ENCODE peak calls at places on chromosomes 13 and 19, in four cellular contexts. One of them, this sample, is unnamed.

GRCh38 chr19:31511696-31512095 is 162.5 kb upstream of the TSHZ3 start:
- DNase-seq in stimulated activated CD8-positive, alpha-beta memory T cell treated with anti-CD3 and anti-CD28 coated beads, Interleukin-15, amount 100 ng/mL, for 24 hours: no peak
- DNase-seq in lower leg skin: peak
- DNase-seq in LoVo: no peak
- DNase-seq in this sample: no peak

GRCh38 chr13:106277483-106278154 is 257.8 kb downstream of the EFNB2 start:
- DNase-seq in LoVo: no peak
- DNase-seq in lower leg skin: no peak
- DNase-seq in stimulated activated CD8-positive, alpha-beta memory T cell treated with anti-CD3 and anti-CD28 coated beads, Interleukin-15, amount 100 ng/mL, for 24 hours: no peak
- DNase-seq in this sample: no peak

GRCh38 chr13:79973533-79973963 is 367.4 kb downstream of the SPRY2 start:
- DNase-seq in stimulated activated CD8-positive, alpha-beta memory T cell treated with anti-CD3 and anti-CD28 coated beads, Interleukin-15, amount 100 ng/mL, for 24 hours: no peak
- DNase-seq in lower leg skin: no peak
- DNase-seq in LoVo: no peak
- DNase-seq in this sample: no peak

GRCh38 chr13:108959254-108959653 is 329.8 kb downstream of the MYO16 start:
- DNase-seq in stimulated activated CD8-positive, alpha-beta memory T cell treated with anti-CD3 and anti-CD28 coated beads, Interleukin-15, amount 100 ng/mL, for 24 hours: no peak
- DNase-seq in lower leg skin: no peak
- DNase-seq in LoVo: no peak
- DNase-seq in this sample: no peak

GRCh38 chr13:56752630-56753029 is 388.1 kb upstream of the PRR20A start:
- DNase-seq in lower leg skin: no peak
- DNase-seq in stimulated activated CD8-positive, alpha-beta memory T cell treated with anti-CD3 and anti-CD28 coated beads, Interleukin-15, amount 100 ng/mL, for 24 hours: no peak
- DNase-seq in LoVo: no peak
- DNase-seq in this sample: no peak

GRCh38 chr19:36986601-36987000 is 70.5 kb downstream of the ZNF568 start:
- DNase-seq in stimulated activated CD8-positive, alpha-beta memory T cell treated with anti-CD3 and anti-CD28 coated beads, Interleukin-15, amount 100 ng/mL, for 24 hours: no peak
- DNase-seq in LoVo: no peak
- DNase-seq in lower leg skin: no peak
- DNase-seq in this sample: no peak

GRCh38 chr19:18736415-18737336 is 53.2 kb downstream of the CRTC1 start:
- DNase-seq in stimulated activated CD8-positive, alpha-beta memory T cell treated with anti-CD3 and anti-CD28 coated beads, Interleukin-15, amount 100 ng/mL, for 24 hours: no peak
- DNase-seq in LoVo: no peak
- DNase-seq in lower leg skin: no peak
- DNase-seq in this sample: no peak

GRCh38 chr13:39016789-39017188 is 21.1 kb downstream of the PROSER1 start:
- DNase-seq in stimulated activated CD8-positive, alpha-beta memory T cell treated with anti-CD3 and anti-CD28 coated beads, Interleukin-15, amount 100 ng/mL, for 24 hours: no peak
- DNase-seq in LoVo: no peak
- DNase-seq in lower leg skin: no peak
- DNase-seq in this sample: no peak

GRCh38 chr13:60583196-60583908 is 186.3 kb downstream of the TDRD3 start:
- DNase-seq in stimulated activated CD8-positive, alpha-beta memory T cell treated with anti-CD3 and anti-CD28 coated beads, Interleukin-15, amount 100 ng/mL, for 24 hours: no peak
- DNase-seq in lower leg skin: no peak
- DNase-seq in LoVo: no peak
- DNase-seq in this sample: no peak

GRCh38 chr19:8085606-8086464 is 33.3 kb downstream of the CCL25 start:
- DNase-seq in LoVo: peak
- DNase-seq in stimulated activated CD8-positive, alpha-beta memory T cell treated with anti-CD3 and anti-CD28 coated beads, Interleukin-15, amount 100 ng/mL, for 24 hours: no peak
- DNase-seq in lower leg skin: no peak
- DNase-seq in this sample: no peak

GRCh38 chr13:111491659-111492058 is 171.2 kb downstream of the TEX29 start:
- DNase-seq in LoVo: no peak
- DNase-seq in stimulated activated CD8-positive, alpha-beta memory T cell treated with anti-CD3 and anti-CD28 coated beads, Interleukin-15, amount 100 ng/mL, for 24 hours: no peak
- DNase-seq in lower leg skin: peak
- DNase-seq in this sample: no peak

GRCh38 chr19:4534836-4535658 is at the start of gene PLIN5:
- DNase-seq in stimulated activated CD8-positive, alpha-beta memory T cell treated with anti-CD3 and anti-CD28 coated beads, Interleukin-15, amount 100 ng/mL, for 24 hours: no peak
- DNase-seq in lower leg skin: no peak
- DNase-seq in LoVo: peak
- DNase-seq in this sample: no peak

GRCh38 chr19:14440049-14440448 is 6.9 kb downstream of the PKN1 start:
- DNase-seq in stimulated activated CD8-positive, alpha-beta memory T cell treated with anti-CD3 and anti-CD28 coated beads, Interleukin-15, amount 100 ng/mL, for 24 hours: peak
- DNase-seq in LoVo: no peak
- DNase-seq in lower leg skin: peak
- DNase-seq in this sample: no peak

GRCh38 chr19:2724148-2724557 is 3.0 kb upstream of the DIRAS1 start:
- DNase-seq in LoVo: no peak
- DNase-seq in lower leg skin: no peak
- DNase-seq in stimulated activated CD8-positive, alpha-beta memory T cell treated with anti-CD3 and anti-CD28 coated beads, Interleukin-15, amount 100 ng/mL, for 24 hours: no peak
- DNase-seq in this sample: no peak

GRCh38 chr19:18198374-18198773 is 5.4 kb downstream of the MPV17L2 start:
- DNase-seq in LoVo: no peak
- DNase-seq in stimulated activated CD8-positive, alpha-beta memory T cell treated with anti-CD3 and anti-CD28 coated beads, Interleukin-15, amount 100 ng/mL, for 24 hours: no peak
- DNase-seq in lower leg skin: no peak
- DNase-seq in this sample: no peak

GRCh38 chr13:112066624-112067004 is 335 bp upstream of the SOX1 start:
- DNase-seq in stimulated activated CD8-positive, alpha-beta memory T cell treated with anti-CD3 and anti-CD28 coated beads, Interleukin-15, amount 100 ng/mL, for 24 hours: peak
- DNase-seq in lower leg skin: peak
- DNase-seq in LoVo: no peak
- DNase-seq in this sample: no peak

GRCh38 chr13:107202371-107203023 is 634.6 kb upstream of the ARGLU1 start:
- DNase-seq in lower leg skin: no peak
- DNase-seq in LoVo: no peak
- DNase-seq in stimulated activated CD8-positive, alpha-beta memory T cell treated with anti-CD3 and anti-CD28 coated beads, Interleukin-15, amount 100 ng/mL, for 24 hours: no peak
- DNase-seq in this sample: no peak

GRCh38 chr19:32269831-32270230 is 75.6 kb upstream of the ZNF507 start:
- DNase-seq in LoVo: no peak
- DNase-seq in stimulated activated CD8-positive, alpha-beta memory T cell treated with anti-CD3 and anti-CD28 coated beads, Interleukin-15, amount 100 ng/mL, for 24 hours: no peak
- DNase-seq in lower leg skin: no peak
- DNase-seq in this sample: no peak

GRCh38 chr19:22052644-22053013 is 345 bp downstream of the ZNF257 start:
- DNase-seq in lower leg skin: no peak
- DNase-seq in LoVo: no peak
- DNase-seq in stimulated activated CD8-positive, alpha-beta memory T cell treated with anti-CD3 and anti-CD28 coated beads, Interleukin-15, amount 100 ng/mL, for 24 hours: no peak
- DNase-seq in this sample: no peak

GRCh38 chr13:112251930-112252585 is 124.1 kb upstream of the SPACA7 start:
- DNase-seq in stimulated activated CD8-positive, alpha-beta memory T cell treated with anti-CD3 and anti-CD28 coated beads, Interleukin-15, amount 100 ng/mL, for 24 hours: no peak
- DNase-seq in LoVo: no peak
- DNase-seq in lower leg skin: peak
- DNase-seq in this sample: no peak

GRCh38 chr13:39835253-39835652 is 179.8 kb downstream of the COG6 start:
- DNase-seq in stimulated activated CD8-positive, alpha-beta memory T cell treated with anti-CD3 and anti-CD28 coated beads, Interleukin-15, amount 100 ng/mL, for 24 hours: no peak
- DNase-seq in lower leg skin: no peak
- DNase-seq in LoVo: no peak
- DNase-seq in this sample: no peak

GRCh38 chr13:51861728-51862300 is at the start of gene CCDC70:
- DNase-seq in LoVo: no peak
- DNase-seq in lower leg skin: no peak
- DNase-seq in stimulated activated CD8-positive, alpha-beta memory T cell treated with anti-CD3 and anti-CD28 coated beads, Interleukin-15, amount 100 ng/mL, for 24 hours: no peak
- DNase-seq in this sample: no peak

GRCh38 chr19:47228937-47229673 is 1.9 kb downstream of the BBC3 start:
- DNase-seq in stimulated activated CD8-positive, alpha-beta memory T cell treated with anti-CD3 and anti-CD28 coated beads, Interleukin-15, amount 100 ng/mL, for 24 hours: no peak
- DNase-seq in LoVo: no peak
- DNase-seq in lower leg skin: no peak
- DNase-seq in this sample: no peak

GRCh38 chr13:31756346-31756745 is 17.0 kb downstream of the RXFP2 start:
- DNase-seq in LoVo: peak
- DNase-seq in lower leg skin: no peak
- DNase-seq in stimulated activated CD8-positive, alpha-beta memory T cell treated with anti-CD3 and anti-CD28 coated beads, Interleukin-15, amount 100 ng/mL, for 24 hours: no peak
- DNase-seq in this sample: peak

GRCh38 chr19:30685601-30686000 is 313.4 kb downstream of the ZNF536 start:
- DNase-seq in lower leg skin: peak
- DNase-seq in LoVo: no peak
- DNase-seq in stimulated activated CD8-positive, alpha-beta memory T cell treated with anti-CD3 and anti-CD28 coated beads, Interleukin-15, amount 100 ng/mL, for 24 hours: no peak
- DNase-seq in this sample: no peak

GRCh38 chr19:16442386-16443276 is 29.1 kb downstream of the EPS15L1 start:
- DNase-seq in stimulated activated CD8-positive, alpha-beta memory T cell treated with anti-CD3 and anti-CD28 coated beads, Interleukin-15, amount 100 ng/mL, for 24 hours: no peak
- DNase-seq in lower leg skin: no peak
- DNase-seq in LoVo: peak
- DNase-seq in this sample: no peak

GRCh38 chr13:93875527-93875926 is 604.0 kb downstream of the DCT start:
- DNase-seq in stimulated activated CD8-positive, alpha-beta memory T cell treated with anti-CD3 and anti-CD28 coated beads, Interleukin-15, amount 100 ng/mL, for 24 hours: no peak
- DNase-seq in lower leg skin: no peak
- DNase-seq in LoVo: no peak
- DNase-seq in this sample: no peak